ENCODE peak calls at places on chromosomes 16 and 17, in eight cellular contexts. One of them, this sample, is unnamed.

GRCh38 chr17:80225230-80225629 is 5.0 kb downstream of the SLC26A11 start:
- DNase-seq in thoracic aorta: no peak
- DNase-seq in activated naive CD8-positive, alpha-beta T cell treated with anti-CD3 and anti-CD28 coated beads, Interleukin-2, amount 50 U/mL, for 16 hours: no peak
- DNase-seq in T-helper 9 cell: no peak
- DNase-seq in mucosa of gallbladder: no peak
- DNase-seq in Karpas-422: no peak
- DNase-seq in brain microvascular endothelial cell: no peak
- DNase-seq in naive thymus-derived CD8-positive, alpha-beta T cell: peak; percentile 9
- DNase-seq in this sample: no peak

GRCh38 chr16:86387461-86388440 is 122.6 kb upstream of the FOXF1 start:
- DNase-seq in thoracic aorta: no peak
- DNase-seq in activated naive CD8-positive, alpha-beta T cell treated with anti-CD3 and anti-CD28 coated beads, Interleukin-2, amount 50 U/mL, for 16 hours: no peak
- DNase-seq in T-helper 9 cell: no peak
- DNase-seq in mucosa of gallbladder: no peak
- DNase-seq in Karpas-422: no peak
- DNase-seq in brain microvascular endothelial cell: peak; percentile 98
- DNase-seq in naive thymus-derived CD8-positive, alpha-beta T cell: no peak
- DNase-seq in this sample: peak; percentile 72

GRCh38 chr16:89084814-89085612 is 8.6 kb upstream of the ACSF3 start:
- DNase-seq in thoracic aorta: no peak
- DNase-seq in activated naive CD8-positive, alpha-beta T cell treated with anti-CD3 and anti-CD28 coated beads, Interleukin-2, amount 50 U/mL, for 16 hours: no peak
- DNase-seq in T-helper 9 cell: no peak
- DNase-seq in mucosa of gallbladder: no peak
- DNase-seq in Karpas-422: no peak
- DNase-seq in brain microvascular endothelial cell: no peak
- DNase-seq in naive thymus-derived CD8-positive, alpha-beta T cell: no peak
- DNase-seq in this sample: no peak

GRCh38 chr17:51258756-51259573 is 884 bp downstream of the MBTD1 start:
- DNase-seq in thoracic aorta: no peak
- DNase-seq in activated naive CD8-positive, alpha-beta T cell treated with anti-CD3 and anti-CD28 coated beads, Interleukin-2, amount 50 U/mL, for 16 hours: no peak
- DNase-seq in T-helper 9 cell: no peak
- DNase-seq in mucosa of gallbladder: no peak
- DNase-seq in Karpas-422: peak; percentile 63
- DNase-seq in brain microvascular endothelial cell: no peak
- DNase-seq in naive thymus-derived CD8-positive, alpha-beta T cell: peak; percentile 58
- DNase-seq in this sample: no peak

GRCh38 chr16:57507414-57508083 is 21.3 kb upstream of the DOK4 start:
- DNase-seq in thoracic aorta: no peak
- DNase-seq in activated naive CD8-positive, alpha-beta T cell treated with anti-CD3 and anti-CD28 coated beads, Interleukin-2, amount 50 U/mL, for 16 hours: no peak
- DNase-seq in T-helper 9 cell: no peak
- DNase-seq in mucosa of gallbladder: no peak
- DNase-seq in Karpas-422: no peak
- DNase-seq in brain microvascular endothelial cell: no peak
- DNase-seq in naive thymus-derived CD8-positive, alpha-beta T cell: peak; percentile 45
- DNase-seq in this sample: no peak

GRCh38 chr17:82492647-82493516 is 26.6 kb upstream of the FOXK2 start:
- DNase-seq in thoracic aorta: no peak
- DNase-seq in activated naive CD8-positive, alpha-beta T cell treated with anti-CD3 and anti-CD28 coated beads, Interleukin-2, amount 50 U/mL, for 16 hours: no peak
- DNase-seq in T-helper 9 cell: no peak
- DNase-seq in mucosa of gallbladder: no peak
- DNase-seq in Karpas-422: no peak
- DNase-seq in brain microvascular endothelial cell: peak; percentile 57
- DNase-seq in naive thymus-derived CD8-positive, alpha-beta T cell: no peak
- DNase-seq in this sample: no peak

GRCh38 chr17:79864147-79864546 is 24.9 kb upstream of the CBX4 start:
- DNase-seq in thoracic aorta: no peak
- DNase-seq in activated naive CD8-positive, alpha-beta T cell treated with anti-CD3 and anti-CD28 coated beads, Interleukin-2, amount 50 U/mL, for 16 hours: no peak
- DNase-seq in T-helper 9 cell: no peak
- DNase-seq in mucosa of gallbladder: no peak
- DNase-seq in Karpas-422: no peak
- DNase-seq in brain microvascular endothelial cell: no peak
- DNase-seq in naive thymus-derived CD8-positive, alpha-beta T cell: no peak
- DNase-seq in this sample: no peak

GRCh38 chr17:67293251-67294203 is 48.5 kb upstream of the HELZ start:
- DNase-seq in thoracic aorta: no peak
- DNase-seq in activated naive CD8-positive, alpha-beta T cell treated with anti-CD3 and anti-CD28 coated beads, Interleukin-2, amount 50 U/mL, for 16 hours: peak; percentile 26
- DNase-seq in T-helper 9 cell: peak; percentile 55
- DNase-seq in mucosa of gallbladder: peak; percentile 59
- DNase-seq in Karpas-422: peak; percentile 90
- DNase-seq in brain microvascular endothelial cell: peak; percentile 39
- DNase-seq in naive thymus-derived CD8-positive, alpha-beta T cell: peak; percentile 79
- DNase-seq in this sample: no peak

GRCh38 chr16:27450836-27451341 is 48.9 kb downstream of the IL21R start:
- DNase-seq in thoracic aorta: no peak
- DNase-seq in activated naive CD8-positive, alpha-beta T cell treated with anti-CD3 and anti-CD28 coated beads, Interleukin-2, amount 50 U/mL, for 16 hours: no peak
- DNase-seq in T-helper 9 cell: no peak
- DNase-seq in mucosa of gallbladder: no peak
- DNase-seq in Karpas-422: peak; percentile 45
- DNase-seq in brain microvascular endothelial cell: peak; percentile 28
- DNase-seq in naive thymus-derived CD8-positive, alpha-beta T cell: no peak
- DNase-seq in this sample: no peak

GRCh38 chr16:68800257-68800875 is 43.0 kb upstream of the TANGO6 start:
- DNase-seq in thoracic aorta: no peak
- DNase-seq in activated naive CD8-positive, alpha-beta T cell treated with anti-CD3 and anti-CD28 coated beads, Interleukin-2, amount 50 U/mL, for 16 hours: no peak
- DNase-seq in T-helper 9 cell: no peak
- DNase-seq in mucosa of gallbladder: peak; percentile 59
- DNase-seq in Karpas-422: peak; percentile 87
- DNase-seq in brain microvascular endothelial cell: peak; percentile 92
- DNase-seq in naive thymus-derived CD8-positive, alpha-beta T cell: no peak
- DNase-seq in this sample: peak; percentile 89

GRCh38 chr16:54208262-54208661 is 78.3 kb downstream of the IRX3 start:
- DNase-seq in thoracic aorta: no peak
- DNase-seq in activated naive CD8-positive, alpha-beta T cell treated with anti-CD3 and anti-CD28 coated beads, Interleukin-2, amount 50 U/mL, for 16 hours: no peak
- DNase-seq in T-helper 9 cell: no peak
- DNase-seq in mucosa of gallbladder: no peak
- DNase-seq in Karpas-422: no peak
- DNase-seq in brain microvascular endothelial cell: no peak
- DNase-seq in naive thymus-derived CD8-positive, alpha-beta T cell: no peak
- DNase-seq in this sample: no peak

GRCh38 chr16:58999751-59000150 is 265.6 kb upstream of the GOT2 start:
- DNase-seq in thoracic aorta: no peak
- DNase-seq in activated naive CD8-positive, alpha-beta T cell treated with anti-CD3 and anti-CD28 coated beads, Interleukin-2, amount 50 U/mL, for 16 hours: no peak
- DNase-seq in T-helper 9 cell: no peak
- DNase-seq in mucosa of gallbladder: no peak
- DNase-seq in Karpas-422: no peak
- DNase-seq in brain microvascular endothelial cell: no peak
- DNase-seq in naive thymus-derived CD8-positive, alpha-beta T cell: no peak
- DNase-seq in this sample: no peak

GRCh38 chr17:6444573-6445335 is 499 bp downstream of the PIMREG start:
- DNase-seq in thoracic aorta: no peak
- DNase-seq in activated naive CD8-positive, alpha-beta T cell treated with anti-CD3 and anti-CD28 coated beads, Interleukin-2, amount 50 U/mL, for 16 hours: no peak
- DNase-seq in T-helper 9 cell: no peak
- DNase-seq in mucosa of gallbladder: no peak
- DNase-seq in Karpas-422: no peak
- DNase-seq in brain microvascular endothelial cell: no peak
- DNase-seq in naive thymus-derived CD8-positive, alpha-beta T cell: peak; percentile 41
- DNase-seq in this sample: no peak

GRCh38 chr17:12618557-12618956 is 47.1 kb upstream of the MYOCD start:
- DNase-seq in thoracic aorta: no peak
- DNase-seq in activated naive CD8-positive, alpha-beta T cell treated with anti-CD3 and anti-CD28 coated beads, Interleukin-2, amount 50 U/mL, for 16 hours: no peak
- DNase-seq in T-helper 9 cell: no peak
- DNase-seq in mucosa of gallbladder: no peak
- DNase-seq in Karpas-422: no peak
- DNase-seq in brain microvascular endothelial cell: peak; percentile 72
- DNase-seq in naive thymus-derived CD8-positive, alpha-beta T cell: no peak
- DNase-seq in this sample: no peak

GRCh38 chr16:21156767-21157467 is 1.6 kb upstream of the LDAF1 start:
- DNase-seq in thoracic aorta: no peak
- DNase-seq in activated naive CD8-positive, alpha-beta T cell treated with anti-CD3 and anti-CD28 coated beads, Interleukin-2, amount 50 U/mL, for 16 hours: no peak
- DNase-seq in T-helper 9 cell: no peak
- DNase-seq in mucosa of gallbladder: peak; percentile 52
- DNase-seq in Karpas-422: peak; percentile 59
- DNase-seq in brain microvascular endothelial cell: peak; percentile 44
- DNase-seq in naive thymus-derived CD8-positive, alpha-beta T cell: no peak
- DNase-seq in this sample: peak; percentile 55

GRCh38 chr16:12300946-12301500 is 324.5 kb downstream of the SNX29 start:
- DNase-seq in thoracic aorta: no peak
- DNase-seq in activated naive CD8-positive, alpha-beta T cell treated with anti-CD3 and anti-CD28 coated beads, Interleukin-2, amount 50 U/mL, for 16 hours: no peak
- DNase-seq in T-helper 9 cell: no peak
- DNase-seq in mucosa of gallbladder: no peak
- DNase-seq in Karpas-422: no peak
- DNase-seq in brain microvascular endothelial cell: no peak
- DNase-seq in naive thymus-derived CD8-positive, alpha-beta T cell: no peak
- DNase-seq in this sample: no peak

GRCh38 chr17:81513669-81514484 is 1.3 kb upstream of the ACTG1 start:
- DNase-seq in thoracic aorta: no peak
- DNase-seq in activated naive CD8-positive, alpha-beta T cell treated with anti-CD3 and anti-CD28 coated beads, Interleukin-2, amount 50 U/mL, for 16 hours: no peak
- DNase-seq in T-helper 9 cell: peak; percentile 34
- DNase-seq in mucosa of gallbladder: peak; percentile 68
- DNase-seq in Karpas-422: peak; percentile 79
- DNase-seq in brain microvascular endothelial cell: peak; percentile 63
- DNase-seq in naive thymus-derived CD8-positive, alpha-beta T cell: peak; percentile 68
- DNase-seq in this sample: peak; percentile 49

GRCh38 chr17:61766520-61766919 is 96.8 kb downstream of the BRIP1 start:
- DNase-seq in thoracic aorta: no peak
- DNase-seq in activated naive CD8-positive, alpha-beta T cell treated with anti-CD3 and anti-CD28 coated beads, Interleukin-2, amount 50 U/mL, for 16 hours: no peak
- DNase-seq in T-helper 9 cell: no peak
- DNase-seq in mucosa of gallbladder: no peak
- DNase-seq in Karpas-422: no peak
- DNase-seq in brain microvascular endothelial cell: no peak
- DNase-seq in naive thymus-derived CD8-positive, alpha-beta T cell: no peak
- DNase-seq in this sample: no peak

GRCh38 chr17:14091367-14091766 is 22.1 kb downstream of the COX10 start:
- DNase-seq in thoracic aorta: no peak
- DNase-seq in activated naive CD8-positive, alpha-beta T cell treated with anti-CD3 and anti-CD28 coated beads, Interleukin-2, amount 50 U/mL, for 16 hours: no peak
- DNase-seq in T-helper 9 cell: no peak
- DNase-seq in mucosa of gallbladder: no peak
- DNase-seq in Karpas-422: no peak
- DNase-seq in brain microvascular endothelial cell: no peak
- DNase-seq in naive thymus-derived CD8-positive, alpha-beta T cell: no peak
- DNase-seq in this sample: no peak

GRCh38 chr16:50745940-50746339 is 4.1 kb downstream of the CYLD start:
- DNase-seq in thoracic aorta: no peak
- DNase-seq in activated naive CD8-positive, alpha-beta T cell treated with anti-CD3 and anti-CD28 coated beads, Interleukin-2, amount 50 U/mL, for 16 hours: no peak
- DNase-seq in T-helper 9 cell: no peak
- DNase-seq in mucosa of gallbladder: no peak
- DNase-seq in Karpas-422: no peak
- DNase-seq in brain microvascular endothelial cell: no peak
- DNase-seq in naive thymus-derived CD8-positive, alpha-beta T cell: no peak
- DNase-seq in this sample: no peak

GRCh38 chr16:24984903-24985675 is 30.1 kb downstream of the ARHGAP17 start:
- DNase-seq in thoracic aorta: no peak
- DNase-seq in activated naive CD8-positive, alpha-beta T cell treated with anti-CD3 and anti-CD28 coated beads, Interleukin-2, amount 50 U/mL, for 16 hours: no peak
- DNase-seq in T-helper 9 cell: no peak
- DNase-seq in mucosa of gallbladder: no peak
- DNase-seq in Karpas-422: no peak
- DNase-seq in brain microvascular endothelial cell: no peak
- DNase-seq in naive thymus-derived CD8-positive, alpha-beta T cell: no peak
- DNase-seq in this sample: no peak

GRCh38 chr17:14205992-14206461 is 30.6 kb downstream of the CDRT15 start:
- DNase-seq in thoracic aorta: no peak
- DNase-seq in activated naive CD8-positive, alpha-beta T cell treated with anti-CD3 and anti-CD28 coated beads, Interleukin-2, amount 50 U/mL, for 16 hours: no peak
- DNase-seq in T-helper 9 cell: peak; percentile 57
- DNase-seq in mucosa of gallbladder: peak; percentile 94
- DNase-seq in Karpas-422: no peak
- DNase-seq in brain microvascular endothelial cell: no peak
- DNase-seq in naive thymus-derived CD8-positive, alpha-beta T cell: no peak
- DNase-seq in this sample: no peak

GRCh38 chr17:64273006-64273405 is 9.9 kb upstream of the TEX2 start:
- DNase-seq in thoracic aorta: no peak
- DNase-seq in activated naive CD8-positive, alpha-beta T cell treated with anti-CD3 and anti-CD28 coated beads, Interleukin-2, amount 50 U/mL, for 16 hours: no peak
- DNase-seq in T-helper 9 cell: no peak
- DNase-seq in mucosa of gallbladder: no peak
- DNase-seq in Karpas-422: no peak
- DNase-seq in brain microvascular endothelial cell: no peak
- DNase-seq in naive thymus-derived CD8-positive, alpha-beta T cell: no peak
- DNase-seq in this sample: no peak

GRCh38 chr17:46266656-46267544 is 28.0 kb upstream of the LRRC37A start:
- DNase-seq in thoracic aorta: no peak
- DNase-seq in activated naive CD8-positive, alpha-beta T cell treated with anti-CD3 and anti-CD28 coated beads, Interleukin-2, amount 50 U/mL, for 16 hours: peak; percentile 69
- DNase-seq in T-helper 9 cell: peak; percentile 79
- DNase-seq in mucosa of gallbladder: peak; percentile 92
- DNase-seq in Karpas-422: peak; percentile 98
- DNase-seq in brain microvascular endothelial cell: peak; percentile 69
- DNase-seq in naive thymus-derived CD8-positive, alpha-beta T cell: peak; percentile 77
- DNase-seq in this sample: no peak

This sample was measured in astrocyte of the cerebellum.